ENCODE peak calls at places on chromosome 10, in nine cellular contexts. Q is activated T-helper 1 cell treated with anti-CD3 and anti-CD28 coated beads, Interleukin-12 subunit alpha, Interleukin-12 subunit beta, Interleukin-2, Interleukin-4 antibody, amounts not matched to agents 30 ng/mL and 10 ng/mL and 1 ng/mL, durations not matched to agents 14 hours and 24 hours and 36 hours; B is stimulated activated CD4-positive, alpha-beta T cell treated with anti-CD3 and anti-CD28 coated beads, Interleukin-1b, Interleukin-23, amount 100 ng/mL, for 24 hours; U is right cardiac atrium; E is HCT116; P is A673; T is posterior cingulate gyrus; Y is activated CD8-positive, alpha-beta memory T cell treated with anti-CD3 and anti-CD28 coated beads for 48 hours; Z is brain microvascular endothelial cell. D is an unnamed sample.
A peak's percentile ranks its signal among the peaks of the same experiment; 100 is the strongest.

GRCh38 chr10:22338260-22338894 is 6.9 kb upstream of the SPAG6 start:
- DNase-seq in Y (no peak), E (no peak), Q (no peak), T (no peak), Z (no peak), U (no peak), P (no peak), B (no peak), D (no peak)

GRCh38 chr10:127968659-127969058 is 61.8 kb downstream of the PTPRE start:
- DNase-seq in Y (no peak), E (no peak), Z (no peak), T (no peak), P (no peak), U (no peak), Q (no peak), B (no peak), D (no peak)

GRCh38 chr10:126839094-126839761 is 66.0 kb upstream of the DOCK1 start:
- DNase-seq in P (peak; percentile 18), Q (no peak), E (no peak), T (peak; percentile 98), B (no peak), U (no peak), Y (no peak), Z (no peak), D (no peak)

GRCh38 chr10:37856881-37857286 is 526 bp downstream of the ZNF248 start:
- DNase-seq in U (peak; percentile 28), Y (peak; percentile 6), Z (peak; percentile 7), P (no peak), B (peak; percentile 10), E (no peak), Q (peak; percentile 12), T (peak; percentile 83), D (peak; percentile 30)

GRCh38 chr10:90921906-90922305 is 1.0 kb upstream of the ANKRD1 start:
- DNase-seq in E (no peak), Q (no peak), B (no peak), Z (no peak), T (no peak), U (no peak), P (no peak), Y (no peak), D (no peak)

GRCh38 chr10:71314028-71314693 is 4.9 kb upstream of the SLC29A3 start:
- DNase-seq in B (peak; percentile 28), T (peak; percentile 90), Z (no peak), P (peak; percentile 60), U (peak; percentile 71), Q (peak; percentile 23), E (peak; percentile 21), Y (peak; percentile 14), D (peak; percentile 44)

GRCh38 chr10:70587045-70587658 is 15.4 kb downstream of the PRF1 start:
- DNase-seq in Y (no peak), Q (no peak), E (no peak), T (no peak), P (no peak), Z (no peak), B (no peak), U (no peak), D (no peak)

GRCh38 chr10:120493411-120494312 is 36.6 kb downstream of the PLPP4 start:
- DNase-seq in U (no peak), T (no peak), Y (no peak), Q (no peak), Z (no peak), B (no peak), P (no peak), E (no peak), D (peak; percentile 40)

GRCh38 chr10:78314651-78315050 is 281.0 kb downstream of the RPS24 start:
- DNase-seq in E (no peak), P (no peak), Z (no peak), Q (no peak), U (no peak), B (no peak), Y (no peak), T (no peak), D (no peak)

GRCh38 chr10:125548356-125548755 is 134.6 kb downstream of the TEX36 start:
- DNase-seq in Y (no peak), T (no peak), Z (no peak), Q (no peak), B (no peak), E (no peak), U (no peak), P (no peak), D (no peak)

GRCh38 chr10:24703700-24704099 is 20.0 kb downstream of the ARHGAP21 start:
- DNase-seq in U (no peak), Q (no peak), P (no peak), Z (no peak), E (no peak), Y (no peak), T (no peak), B (no peak), D (no peak)

GRCh38 chr10:128877936-128878335 is 589.1 kb upstream of the MGMT start:
- DNase-seq in U (no peak), Y (no peak), Z (no peak), E (no peak), B (no peak), T (no peak), Q (no peak), P (no peak), D (no peak)

GRCh38 chr10:86900955-86901354 is 56.5 kb downstream of the MMRN2 start:
- DNase-seq in P (no peak), E (no peak), Y (no peak), Q (no peak), B (no peak), Z (peak; percentile 20), U (peak; percentile 83), T (peak; percentile 83), D (no peak)

GRCh38 chr10:79209340-79209739 is 137.9 kb upstream of the PPIF start:
- DNase-seq in Y (no peak), Z (no peak), E (no peak), T (no peak), Q (no peak), B (no peak), P (no peak), U (no peak), D (no peak)

GRCh38 chr10:17147884-17148494 is 18.4 kb upstream of the CUBN start:
- DNase-seq in P (peak; percentile 19), Y (no peak), U (no peak), E (no peak), T (no peak), B (no peak), Q (no peak), Z (peak; percentile 83), D (no peak)

D was measured in MM.1S.